ENCODE peak calls at places on chromosomes 6 and 20, in ten cellular contexts. H is AG10803; N is germinal center; M is RCC 7860; X is putamen; J is anterior cingulate cortex; U is M059J; G is hypothalamus; A is tibial nerve; R is stimulated activated CD4-positive, alpha-beta T cell treated with anti-CD3 and anti-CD28 coated beads, Interleukin-1b, Interleukin-23, amount 100 ng/mL, for 24 hours. D is an unnamed sample.

GRCh38 chr20:34108616-34109174 is 3.3 kb downstream of the EIF2S2 start:
- DNase-seq in N (no peak), J (no peak), A (no peak), G (no peak), H (no peak), R (no peak), U (peak; percentile 33), M (no peak), X (no peak), D (no peak)

GRCh38 chr6:54060286-54060685 is 51.0 kb upstream of the MLIP start:
- DNase-seq in A (no peak), H (peak; percentile 59), N (no peak), G (no peak), R (no peak), J (no peak), X (no peak), M (no peak), U (peak; percentile 12), D (no peak)

GRCh38 chr6:42141603-42142117 is 760 bp downstream of the C6orf132 start:
- DNase-seq in X (no peak), A (no peak), M (no peak), N (no peak), J (no peak), G (no peak), H (no peak), U (no peak), R (no peak), D (no peak)

GRCh38 chr20:45890077-45890996 is 671 bp downstream of the NEURL2 start:
- DNase-seq in G (peak; percentile 65), J (peak; percentile 40), U (peak; percentile 53), X (peak; percentile 42), H (peak; percentile 76), R (no peak), A (peak; percentile 74), N (peak; percentile 36), M (no peak), D (peak; percentile 63)

GRCh38 chr6:4322134-4322845 is 186.9 kb upstream of the ECI2 start:
- DNase-seq in U (no peak), M (no peak), G (no peak), J (no peak), R (no peak), N (no peak), A (no peak), X (no peak), H (no peak), D (no peak)

GRCh38 chr20:48096957-48097890 is 311.9 kb upstream of the SULF2 start:
- DNase-seq in A (no peak), M (no peak), X (no peak), U (no peak), N (no peak), J (no peak), G (no peak), R (no peak), H (no peak), D (no peak)

GRCh38 chr6:78962458-78962857 is 95.1 kb downstream of the IRAK1BP1 start:
- DNase-seq in M (no peak), G (no peak), A (no peak), J (no peak), U (no peak), N (no peak), R (no peak), X (peak; percentile 55), H (no peak), D (no peak)

GRCh38 chr6:158536891-158537798 is 22.7 kb upstream of the TMEM181 start:
- DNase-seq in H (no peak), J (no peak), U (peak; percentile 64), M (no peak), G (no peak), X (peak; percentile 67), R (no peak), N (no peak), A (no peak), D (no peak)

GRCh38 chr6:152146385-152146784 is 338.9 kb downstream of the ESR1 start:
- DNase-seq in R (no peak), J (no peak), U (peak; percentile 76), A (no peak), M (no peak), H (peak; percentile 92), G (no peak), N (no peak), X (no peak), D (no peak)

GRCh38 chr6:128368213-128369000 is 152.0 kb downstream of the PTPRK start:
- DNase-seq in A (no peak), R (no peak), G (no peak), X (no peak), U (peak; percentile 73), N (no peak), M (no peak), J (no peak), H (no peak), D (no peak)

D was measured in thoracic aorta.